ENCODE peak calls at places on chromosomes 6 and 20, in five cellular contexts. T is cardiac muscle cell, E is cardiac fibroblast, A is glutamatergic neuron, S is fibroblast of villous mesenchyme. Q is an unnamed sample.
A peak's percentile ranks its signal among the peaks of the same experiment; 100 is the strongest.

GRCh38 chr6:111888928-111889696 is 15.9 kb upstream of the FYN start:
- DNase-seq in E (peak; percentile 53), A (peak; percentile 79), S (no peak), T (peak; percentile 62), Q (no peak)

GRCh38 chr6:35698858-35699257 is 10.1 kb upstream of the FKBP5 start:
- DNase-seq in S (no peak), T (no peak), A (no peak), E (no peak), Q (no peak)

GRCh38 chr6:36025932-36026327 is 1.5 kb upstream of the SLC26A8 start:
- DNase-seq in S (peak; percentile 51), E (peak; percentile 59), A (no peak), T (peak; percentile 56), Q (no peak)

GRCh38 chr6:12010635-12011275 is 1.4 kb upstream of the HIVEP1 start:
- DNase-seq in A (peak; percentile 65), T (no peak), S (no peak), E (no peak), Q (no peak)

GRCh38 chr20:9447182-9447581 is 67.2 kb upstream of the LAMP5 start:
- DNase-seq in S (no peak), E (no peak), T (no peak), A (no peak), Q (no peak)

GRCh38 chr20:24693466-24694156 is 224.2 kb downstream of the SYNDIG1 start:
- DNase-seq in A (no peak), T (no peak), S (no peak), E (no peak), Q (no peak)

GRCh38 chr6:144055121-144055931 is 40.0 kb downstream of the SF3B5 start:
- DNase-seq in S (no peak), A (no peak), T (no peak), E (no peak), Q (no peak)

GRCh38 chr6:44238687-44239350 is 8.1 kb upstream of the HSP90AB1 start:
- DNase-seq in T (no peak), E (no peak), S (no peak), A (no peak), Q (no peak)

GRCh38 chr6:161750677-161751076 is 476.8 kb upstream of the AGPAT4 start:
- DNase-seq in T (no peak), A (no peak), E (no peak), S (no peak), Q (no peak)

GRCh38 chr6:97068211-97068610 is 143.7 kb downstream of the KLHL32 start:
- DNase-seq in E (peak; percentile 65), A (no peak), T (peak; percentile 67), S (peak; percentile 54), Q (no peak)

DNA sequence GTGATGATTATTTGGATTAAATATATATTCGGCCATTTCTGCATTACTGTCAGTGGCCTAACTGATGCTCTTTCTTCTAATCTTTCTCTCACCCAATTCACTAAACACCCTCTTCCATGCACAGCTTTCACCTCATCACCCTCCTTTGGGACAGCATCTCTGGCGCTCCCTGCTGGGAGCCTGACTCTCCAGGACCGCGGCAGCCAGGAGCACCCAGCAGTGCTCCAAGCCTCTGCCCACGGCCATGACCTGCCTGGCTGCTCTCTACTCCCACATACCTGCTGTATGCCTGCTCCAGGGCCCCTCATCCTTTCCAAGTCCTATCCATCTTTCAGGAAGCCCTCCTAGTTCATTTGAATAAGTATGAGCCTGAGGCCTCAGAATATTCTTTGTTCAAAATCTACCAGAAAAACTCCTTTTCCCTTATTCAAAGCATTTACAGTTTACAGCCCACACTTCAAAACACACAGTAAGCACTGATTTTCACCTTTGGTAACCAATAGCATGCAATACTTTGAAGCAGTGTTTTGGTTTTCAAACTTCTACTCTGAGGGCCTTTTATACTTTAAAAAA is 15.2 kb downstream of the CTCFL start:
- DNase-seq in A (no peak), S (peak; percentile 3), E (peak; percentile 16), T (peak; percentile 23), Q (no peak)
- TF ChIP-seq CTCF in A (no peak), S (peak; percentile 53), E (peak; percentile 60), T (peak; percentile 53), Q (peak; percentile 27)

GRCh38 chr20:50357783-50358161 is 152.4 kb upstream of the PTPN1 start:
- DNase-seq in T (no peak), S (no peak), A (no peak), E (no peak), Q (no peak)
- TF ChIP-seq CTCF in T (no peak), S (no peak), A (no peak), E (no peak), Q (no peak)

GRCh38 chr6:165725201-165725600 is 62.2 kb upstream of the PDE10A start:
- DNase-seq in T (no peak), E (no peak), S (no peak), A (no peak), Q (no peak)
- TF ChIP-seq CTCF in T (no peak), E (no peak), S (no peak), A (no peak), Q (no peak)

GRCh38 chr20:62721511-62722197 is 13.0 kb downstream of the NTSR1 start:
- DNase-seq in S (no peak), A (no peak), E (no peak), T (no peak), Q (no peak)
- TF ChIP-seq CTCF in S (no peak), A (no peak), E (no peak), T (no peak), Q (no peak)

GRCh38 chr20:58621906-58622548 is 29.1 kb upstream of the STX16 start:
- DNase-seq in T (no peak), E (no peak), A (no peak), S (no peak), Q (no peak)
- TF ChIP-seq CTCF in T (peak; percentile 30), E (peak; percentile 35), A (no peak), S (peak; percentile 39), Q (no peak)

GRCh38 chr6:130385059-130385695 is 19.4 kb downstream of the TMEM200A start:
- DNase-seq in T (no peak), A (no peak), E (peak; percentile 42), S (peak; percentile 65), Q (no peak)
- TF ChIP-seq CTCF in T (no peak), A (no peak), E (no peak), S (no peak), Q (no peak)

Q was measured in D721Med.